ENCODE peak calls at places on chromosomes 2 and 18, in five cellular contexts. U is activated T-cell treated with anti-CD3 and anti-CD28 coated beads for 1 hour, F is EL, P is GM10248, Q is COLO829. B is an unnamed sample.

GRCh38 chr2:33212151-33212550 is 264.3 kb upstream of the RASGRP3 start:
- DNase-seq in U (no peak), F (peak), P (no peak), Q (no peak), B (no peak)

GRCh38 chr2:210546424-210547223 is 9.8 kb upstream of the CPS1 start:
- DNase-seq in U (no peak), F (no peak), P (no peak), Q (no peak), B (no peak)

GRCh38 chr2:26612522-26613240 is 28.5 kb downstream of the CIB4 start:
- DNase-seq in U (no peak), F (no peak), P (no peak), Q (no peak), B (no peak)

GRCh38 chr2:3470166-3470651 is 49.1 kb downstream of the ADI1 start:
- DNase-seq in U (no peak), F (peak), P (no peak), Q (no peak), B (no peak)

GRCh38 chr2:70553334-70553583 is 367 bp downstream of the TGFA start:
- DNase-seq in U (no peak), F (no peak), P (no peak), Q (no peak), B (no peak)

GRCh38 chr18:66872277-66872676 is 268.4 kb upstream of the CDH19 start:
- DNase-seq in U (no peak), F (no peak), P (no peak), Q (peak), B (no peak)

GRCh38 chr2:26519396-26519991 is 41.6 kb upstream of the OTOF start:
- DNase-seq in U (no peak), F (no peak), P (no peak), Q (no peak), B (no peak)

GRCh38 chr2:20317198-20317597 is 33.4 kb downstream of the PUM2 start:
- DNase-seq in U (no peak), F (no peak), P (no peak), Q (no peak), B (no peak)

GRCh38 chr2:180268006-180268405 is 260.9 kb upstream of the CWC22 start:
- DNase-seq in U (no peak), F (peak), P (no peak), Q (no peak), B (no peak)

GRCh38 chr2:178804791-178805190 is 2.4 kb downstream of the TTN start:
- DNase-seq in U (no peak), F (peak), P (peak), Q (peak), B (no peak)

GRCh38 chr2:27736031-27736889 is 35.3 kb upstream of the MRPL33 start:
- DNase-seq in U (no peak), F (no peak), P (no peak), Q (no peak), B (no peak)

GRCh38 chr2:181683518-181684453 is 3.5 kb upstream of the NEUROD1 start:
- DNase-seq in U (no peak), F (peak), P (peak), Q (peak), B (no peak)

GRCh38 chr18:35572644-35573043 is 8.9 kb upstream of the GALNT1 start:
- DNase-seq in U (no peak), F (no peak), P (no peak), Q (peak), B (no peak)

GRCh38 chr2:241314181-241314932 is 1.1 kb downstream of the HDLBP start:
- DNase-seq in U (no peak), F (no peak), P (no peak), Q (no peak), B (no peak)

GRCh38 chr2:6977095-6977777 is 60.0 kb downstream of the RNF144A start:
- DNase-seq in U (no peak), F (no peak), P (no peak), Q (no peak), B (no peak)

GRCh38 chr2:186716899-186717811 is 23.3 kb downstream of the FAM171B start:
- DNase-seq in U (no peak), F (no peak), P (no peak), Q (no peak), B (no peak)

GRCh38 chr2:228535396-228535795 is 353.9 kb upstream of the SPHKAP start:
- DNase-seq in U (no peak), F (peak), P (no peak), Q (no peak), B (no peak)

GRCh38 chr2:184597571-184597980 is 753 bp upstream of the ZNF804A start:
- DNase-seq in U (no peak), F (peak), P (peak), Q (no peak), B (no peak)

GRCh38 chr2:152582081-152582480 is 135.2 kb downstream of the PRPF40A start:
- DNase-seq in U (no peak), F (no peak), P (no peak), Q (no peak), B (no peak)

GRCh38 chr2:173056705-173057368 is 18.8 kb upstream of the MAP3K20 start:
- DNase-seq in U (no peak), F (no peak), P (no peak), Q (no peak), B (no peak)

GRCh38 chr2:54106631-54107454 is 8.6 kb upstream of the ACYP2 start:
- DNase-seq in U (peak), F (peak), P (peak), Q (peak), B (no peak)

GRCh38 chr2:223723954-223724411 is 113.4 kb downstream of the AP1S3 start:
- DNase-seq in U (no peak), F (no peak), P (no peak), Q (no peak), B (no peak)

GRCh38 chr2:99198103-99198841 is 17.3 kb downstream of the MRPL30 start:
- DNase-seq in U (no peak), F (no peak), P (no peak), Q (no peak), B (no peak)

GRCh38 chr2:11506611-11506969 is 27.3 kb upstream of the GREB1 start:
- DNase-seq in U (no peak), F (no peak), P (no peak), Q (no peak), B (no peak)

GRCh38 chr2:18132697-18133096 is 254.2 kb downstream of the KCNS3 start:
- DNase-seq in U (no peak), F (peak), P (no peak), Q (no peak), B (no peak)

GRCh38 chr2:200048421-200048820 is 93.0 kb downstream of the MAIP1 start:
- DNase-seq in U (no peak), F (no peak), P (no peak), Q (no peak), B (no peak)

GRCh38 chr18:49100226-49100968 is 149.6 kb upstream of the SMAD7 start:
- DNase-seq in U (no peak), F (no peak), P (no peak), Q (no peak), B (no peak)

GRCh38 chr2:207513577-207514257 is 16.0 kb upstream of the CREB1 start:
- DNase-seq in U (no peak), F (peak), P (no peak), Q (no peak), B (no peak)

GRCh38 chr2:98459776-98460175 is 15.1 kb downstream of the INPP4A start:
- DNase-seq in U (no peak), F (no peak), P (peak), Q (no peak), B (peak)

GRCh38 chr2:106159867-106160785 is 34.0 kb downstream of the UXS1 start:
- DNase-seq in U (peak), F (no peak), P (peak), Q (no peak), B (no peak)

GRCh38 chr18:34710430-34711386 is 610 bp downstream of the DTNA start:
- DNase-seq in U (no peak), F (peak), P (no peak), Q (peak), B (no peak)

GRCh38 chr18:47420130-47420529 is 168.7 kb upstream of the SKOR2 start:
- DNase-seq in U (no peak), F (no peak), P (peak), Q (no peak), B (peak)